ENCODE peak calls at places on chromosomes 7 and 10, in nine cellular contexts. R is psoas muscle, I is heart right ventricle, C is left ventricle myocardium inferior, X is neuronal stem cell, H is endodermal cell, A is lower lobe of right lung, Z is SJSA1, F is IMR-90. O is an unnamed sample. For H3K4me1 and H3K9me3, the result is how much of the 10 kb centered on the place peaks cover.

GRCh38 chr7:17041324-17041723 is 159.5 kb upstream of the AGR3 start:
- DNase-seq in R (no peak), I (no peak), C (no peak), X (no peak), H (no peak), A (no peak), Z (peak), F (peak), O (no peak)

GRCh38 chr7:7564323-7564780 is 2.3 kb upstream of the MIOS start:
- DNase-seq in R (no peak), I (no peak), C (no peak), X (no peak), H (no peak), A (no peak), Z (peak), F (peak), O (no peak)

GRCh38 chr10:131964298-131964697 is 17.4 kb downstream of the BNIP3 start:
- DNase-seq in R (no peak), I (no peak), C (no peak), X (no peak), H (no peak), A (no peak), Z (no peak), F (peak), O (no peak)

GRCh38 chr10:48234295-48234694 is 40.2 kb downstream of the FRMPD2 start:
- DNase-seq in R (no peak), I (no peak), C (no peak), X (no peak), H (no peak), A (no peak), Z (no peak), F (no peak), O (no peak)

GRCh38 chr10:69876931-69877330 is 75.2 kb downstream of the COL13A1 start:
- DNase-seq in R (no peak), I (no peak), C (no peak), X (no peak), H (peak), A (no peak), Z (no peak), F (no peak), O (no peak)

GRCh38 chr10:62076872-62077271 is 175.4 kb downstream of the ARID5B start:
- DNase-seq in R (no peak), I (no peak), C (no peak), X (no peak), H (no peak), A (no peak), Z (peak), F (peak), O (no peak)

GRCh38 chr7:155455776-155456516 is 2.0 kb upstream of the EN2 start:
- DNase-seq in R (no peak), I (no peak), C (no peak), X (no peak), H (peak), A (no peak), Z (no peak), F (no peak), O (no peak)

GRCh38 chr10:50990568-50991495 is 83.5 kb upstream of the PRKG1 start:
- DNase-seq in R (peak), I (peak), C (peak), X (no peak), H (peak), A (peak), Z (no peak), F (peak), O (peak)

GRCh38 chr7:116240021-116240659 is 29.8 kb downstream of the TES start:
- DNase-seq in R (no peak), I (no peak), C (no peak), X (no peak), H (no peak), A (no peak), Z (no peak), F (no peak), O (no peak)

GRCh38 chr10:79380125-79380917 is 33.1 kb downstream of the PPIF start:
- DNase-seq in R (peak), I (no peak), C (no peak), X (no peak), H (peak), A (peak), Z (peak), F (peak), O (peak)

GRCh38 chr10:105770813-105771212 is 1129.7 kb downstream of the SORCS3 start:
- DNase-seq in R (no peak), I (no peak), C (no peak), X (no peak), H (peak), A (no peak), Z (no peak), F (no peak), O (no peak)

GRCh38 chr10:33477291-33478088 is 143.0 kb upstream of the NRP1 start:
- DNase-seq in R (no peak), I (no peak), C (no peak), X (no peak), H (no peak), A (no peak), Z (no peak), F (no peak), O (no peak)

GRCh38 chr10:48764486-48764885 is 79.8 kb downstream of the WDFY4 start:
- DNase-seq in R (no peak), I (no peak), C (no peak), X (no peak), H (no peak), A (no peak), Z (no peak), F (no peak), O (no peak)

GRCh38 chr7:63096141-63096540 is 902.5 kb upstream of the ZNF722 start:
- DNase-seq in R (no peak), I (no peak), C (no peak), X (no peak), H (no peak), A (no peak), Z (no peak), F (no peak), O (no peak)

GRCh38 chr10:113961261-113961938 is 82.3 kb upstream of the ADRB1 start:
- DNase-seq in R (no peak), I (no peak), C (no peak), X (no peak), H (peak), A (no peak), Z (no peak), F (no peak), O (no peak)

GRCh38 chr10:72259491-72260214 is 14.1 kb upstream of the DDIT4 start:
- DNase-seq in R (no peak), I (peak), C (no peak), X (no peak), H (no peak), A (no peak), Z (no peak), F (peak), O (no peak)
- H3K4me1 ChIP-seq in R (half or more), I (half or more), C (half or more), X (under half), H (under half), A (half or more), Z (under half), F (under half), O (half or more)

GRCh38 chr7:144995495-144995894 is 159.6 kb upstream of the TPK1 start:
- DNase-seq in R (no peak), I (no peak), C (no peak), X (no peak), H (no peak), A (no peak), Z (no peak), F (no peak), O (no peak)

GRCh38 chr7:144997516-144997915 is 161.7 kb upstream of the TPK1 start:
- DNase-seq in R (no peak), I (no peak), C (no peak), X (no peak), H (no peak), A (no peak), Z (no peak), F (no peak), O (no peak)
- H3K9me3 ChIP-seq in R (under half), I (under half), C (half or more), X (under half), H (half or more), A (under half), Z (under half), F (under half), O (under half)

GRCh38 chr10:35040761-35041501 is 49.2 kb downstream of the CUL2 start:
- DNase-seq in R (no peak), I (no peak), C (no peak), X (peak), H (peak), A (no peak), Z (no peak), F (peak), O (no peak)
- H3K27ac ChIP-seq in R (no peak), I (no peak), C (no peak), X (peak), H (peak), A (no peak), Z (no peak), F (peak), O (no peak)

GRCh38 chr7:67743501-67743900 is 746.9 kb downstream of the TYW1 start:
- DNase-seq in R (no peak), I (no peak), C (no peak), X (no peak), H (no peak), A (no peak), Z (no peak), F (no peak), O (no peak)

GRCh38 chr7:67738958-67739357 is 742.3 kb downstream of the TYW1 start:
- DNase-seq in R (no peak), I (no peak), C (no peak), X (no peak), H (no peak), A (no peak), Z (no peak), F (no peak), O (peak)

GRCh38 chr7:67732898-67733297 is 736.3 kb downstream of the TYW1 start:
- DNase-seq in R (no peak), I (no peak), C (no peak), X (no peak), H (no peak), A (no peak), Z (no peak), F (no peak), O (no peak)

GRCh38 chr7:67738145-67738544 is 741.5 kb downstream of the TYW1 start:
- DNase-seq in R (no peak), I (no peak), C (no peak), X (no peak), H (no peak), A (no peak), Z (no peak), F (no peak), O (no peak)
- H3K4me1 ChIP-seq in R (under half), I (under half), C (under half), X (under half), H (under half), A (under half), Z (under half), F (under half), O (under half)

GRCh38 chr7:152424348-152425108 is 11.3 kb downstream of the KMT2C start:
- DNase-seq in R (no peak), I (no peak), C (no peak), X (no peak), H (no peak), A (no peak), Z (no peak), F (peak), O (no peak)

GRCh38 chr7:152414779-152415178 is 21.0 kb downstream of the KMT2C start:
- DNase-seq in R (no peak), I (no peak), C (no peak), X (no peak), H (no peak), A (no peak), Z (no peak), F (no peak), O (no peak)

GRCh38 chr7:152423991-152424347 is 11.8 kb downstream of the KMT2C start:
- DNase-seq in R (no peak), I (no peak), C (no peak), X (no peak), H (no peak), A (no peak), Z (no peak), F (no peak), O (no peak)

DNA sequence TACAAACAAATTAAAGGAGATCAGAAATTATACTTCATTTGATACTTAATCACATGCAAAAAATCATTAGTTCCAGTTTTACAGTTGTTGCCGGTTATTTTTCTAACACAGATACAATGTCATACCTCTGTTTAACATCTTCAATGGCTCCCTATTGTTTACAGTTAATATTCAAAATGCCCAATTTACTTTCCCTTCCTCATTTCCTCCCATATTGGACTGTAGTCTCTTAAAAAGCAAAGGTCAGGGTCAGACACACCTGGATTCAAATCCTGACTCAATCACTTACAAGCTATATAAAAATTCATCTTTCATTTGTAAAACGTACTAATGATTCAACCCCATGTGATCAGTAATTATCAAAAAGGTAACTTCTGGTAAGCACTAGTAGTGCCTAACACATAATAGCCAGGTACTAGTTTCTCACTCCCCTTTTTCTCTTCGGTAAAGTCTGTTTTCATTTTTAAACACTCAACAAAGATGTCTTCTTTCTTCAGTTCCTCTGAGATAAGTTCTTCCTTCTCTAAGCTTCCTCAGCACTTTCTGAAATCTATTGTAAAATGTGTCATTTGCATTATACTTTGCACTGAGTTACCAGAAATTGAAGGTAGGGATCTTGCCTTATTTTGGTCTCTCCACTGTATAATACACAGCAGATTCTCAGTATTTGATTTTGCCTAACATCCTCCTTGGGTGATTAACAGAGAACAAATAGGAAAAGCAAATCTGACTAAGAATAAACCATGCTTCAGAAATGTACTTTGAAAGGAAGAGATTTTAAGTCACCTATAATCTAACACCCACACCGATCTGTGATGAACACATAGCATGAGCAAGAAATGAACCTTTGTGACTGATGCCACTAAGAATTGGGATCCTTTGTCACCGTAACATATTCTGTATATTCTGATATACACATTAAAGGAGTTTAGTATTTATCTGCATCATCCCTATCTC is 16.1 kb downstream of the KMT2C start:
- DNase-seq in R (no peak), I (no peak), C (no peak), X (no peak), H (no peak), A (no peak), Z (no peak), F (no peak), O (no peak)
- H3K9me3 ChIP-seq in R (under half), I (under half), C (under half), X (under half), H (under half), A (under half), Z (under half), F (under half), O (under half)

DNA sequence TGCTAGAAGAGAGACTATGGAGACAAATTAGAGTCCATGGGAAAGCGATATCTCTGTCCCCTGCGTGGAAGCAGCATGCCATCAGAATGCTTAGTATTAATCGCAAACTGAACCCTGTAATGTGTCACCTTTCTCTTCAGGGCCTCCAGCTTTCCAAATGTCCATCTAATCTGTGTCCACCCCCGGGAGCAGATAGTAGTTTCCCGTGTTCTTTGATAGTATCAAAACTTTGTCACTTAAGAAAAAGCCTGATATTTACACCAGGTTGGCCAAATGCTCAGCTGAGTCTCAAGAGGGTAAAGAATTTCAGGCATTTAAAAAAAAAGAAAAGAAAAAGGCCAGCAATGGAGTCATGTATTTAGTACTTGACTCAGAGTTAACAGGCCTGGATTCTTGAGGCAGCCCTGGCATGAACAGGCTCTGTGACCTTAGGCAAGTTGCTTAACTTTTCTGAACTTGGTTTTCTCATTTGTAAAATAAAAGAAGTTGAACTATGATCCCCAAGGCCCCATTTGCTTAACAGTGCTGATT is 10.4 kb upstream of the GSAP start:
- DNase-seq in R (no peak), I (no peak), C (no peak), X (peak), H (peak), A (no peak), Z (no peak), F (peak), O (no peak)
- H3K27ac ChIP-seq in R (no peak), I (peak), C (peak), X (peak), H (peak), A (peak), Z (peak), F (peak), O (no peak)

GRCh38 chr7:132216847-132217246 is 359.4 kb downstream of the PLXNA4 start:
- DNase-seq in R (no peak), I (no peak), C (no peak), X (no peak), H (no peak), A (no peak), Z (no peak), F (no peak), O (no peak)
- H3K4me1 ChIP-seq in R (under half), I (under half), C (under half), X (under half), H (under half), A (under half), Z (under half), F (under half), O (under half)

DNA sequence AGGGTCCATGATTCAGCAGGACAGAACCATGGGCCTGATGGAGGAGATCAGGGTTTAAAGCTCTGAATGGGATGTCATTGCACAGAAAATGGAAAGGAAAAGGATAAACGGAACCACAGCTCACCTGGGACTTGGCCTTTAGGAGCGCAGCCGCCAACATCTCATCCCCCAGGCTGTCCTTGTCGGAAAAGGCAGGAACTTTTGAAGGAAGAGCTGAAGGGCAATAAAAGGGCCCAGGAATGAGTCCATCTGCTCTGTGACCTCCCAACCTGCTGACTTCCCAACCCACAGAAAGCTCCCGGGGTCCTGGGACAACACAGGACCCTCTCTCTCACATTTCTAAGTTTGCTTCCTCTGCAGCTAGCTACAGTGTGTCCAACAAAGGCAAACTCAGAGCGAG is 6.1 kb downstream of the ZNF3 start:
- DNase-seq in R (no peak), I (no peak), C (no peak), X (no peak), H (no peak), A (no peak), Z (no peak), F (no peak), O (no peak)
- H3K9me3 ChIP-seq in R (under half), I (under half), C (under half), X (half or more), H (half or more), A (under half), Z (under half), F (half or more), O (under half)

O was measured in gastrocnemius medialis.